ENCODE peak calls at places on chromosome 20, in six cellular contexts. Q is ovary, Z is A549, T is tibial nerve, S is H1, C is HepG2. F is an unnamed sample.

GRCh38 chr20:31497838-31498540 is 16.3 kb upstream of the HM13 start:
- DNase-seq in Q (no peak), Z (no peak), T (no peak), S (no peak), C (no peak), F (no peak)

GRCh38 chr20:23270427-23270911 is 80.1 kb upstream of the NXT1 start:
- DNase-seq in Q (no peak), Z (peak; percentile 33), T (no peak), S (no peak), C (peak; percentile 98), F (no peak)

GRCh38 chr20:47150403-47151152 is 205.9 kb downstream of the ZMYND8 start:
- DNase-seq in Q (peak; percentile 42), Z (peak; percentile 79), T (peak; percentile 60), S (peak; percentile 84), C (peak; percentile 86), F (peak; percentile 59)

GRCh38 chr20:11409526-11409925 is 508.2 kb upstream of the BTBD3 start:
- DNase-seq in Q (no peak), Z (no peak), T (no peak), S (no peak), C (no peak), F (no peak)

GRCh38 chr20:21714297-21715192 is 9.1 kb downstream of the PAX1 start:
- DNase-seq in Q (no peak), Z (no peak), T (no peak), S (peak; percentile 85), C (no peak), F (no peak)

GRCh38 chr20:8664778-8665177 is 404.1 kb upstream of the PLCB4 start:
- DNase-seq in Q (no peak), Z (peak; percentile 9), T (no peak), S (no peak), C (no peak), F (no peak)

GRCh38 chr20:19780261-19780660 is 22.2 kb downstream of the RIN2 start:
- DNase-seq in Q (no peak), Z (no peak), T (no peak), S (no peak), C (no peak), F (peak; percentile 25)

GRCh38 chr20:8657664-8658063 is 411.2 kb upstream of the PLCB4 start:
- DNase-seq in Q (no peak), Z (no peak), T (no peak), S (no peak), C (no peak), F (no peak)

GRCh38 chr20:64224344-64225165 is 31.0 kb upstream of the PCMTD2 start:
- DNase-seq in Q (no peak), Z (no peak), T (no peak), S (no peak), C (no peak), F (no peak)

GRCh38 chr20:4332466-4332865 is 317.1 kb upstream of the RNF24 start:
- DNase-seq in Q (no peak), Z (no peak), T (no peak), S (no peak), C (no peak), F (no peak)

GRCh38 chr20:61817061-61817460 is 248.6 kb downstream of the TAF4 start:
- DNase-seq in Q (no peak), Z (no peak), T (no peak), S (no peak), C (no peak), F (no peak)

GRCh38 chr20:56463428-56463827 is 5.0 kb upstream of the RTF2 start:
- DNase-seq in Q (no peak), Z (no peak), T (no peak), S (no peak), C (no peak), F (no peak)

GRCh38 chr20:22180244-22180643 is 404.1 kb downstream of the FOXA2 start:
- DNase-seq in Q (no peak), Z (peak; percentile 8), T (no peak), S (peak; percentile 80), C (peak; percentile 16), F (no peak)

GRCh38 chr20:48659888-48660287 is 167.9 kb downstream of the PREX1 start:
- DNase-seq in Q (no peak), Z (no peak), T (no peak), S (no peak), C (no peak), F (no peak)

GRCh38 chr20:37311710-37312355 is 22.4 kb downstream of the MANBAL start:
- DNase-seq in Q (no peak), Z (no peak), T (no peak), S (no peak), C (no peak), F (peak; percentile 62)

GRCh38 chr20:19958243-19958642 is 58.9 kb upstream of the NAA20 start:
- DNase-seq in Q (no peak), Z (no peak), T (no peak), S (no peak), C (no peak), F (no peak)

GRCh38 chr20:10125757-10126156 is 91.0 kb downstream of the ANKEF1 start:
- DNase-seq in Q (no peak), Z (no peak), T (no peak), S (no peak), C (no peak), F (no peak)

GRCh38 chr20:40332167-40332566 is 356.9 kb downstream of the MAFB start:
- DNase-seq in Q (no peak), Z (no peak), T (no peak), S (no peak), C (no peak), F (no peak)

GRCh38 chr20:32549842-32550241 is 35.3 kb downstream of the NOL4L start:
- DNase-seq in Q (no peak), Z (no peak), T (no peak), S (no peak), C (no peak), F (no peak)

GRCh38 chr20:11216451-11217314 is 542.9 kb upstream of the JAG1 start:
- DNase-seq in Q (no peak), Z (peak; percentile 81), T (no peak), S (no peak), C (peak; percentile 78), F (no peak)

GRCh38 chr20:59006864-59007757 is at the start of gene CTSZ:
- DNase-seq in Q (peak; percentile 69), Z (peak; percentile 32), T (no peak), S (peak; percentile 76), C (no peak), F (peak; percentile 76)

GRCh38 chr20:1417273-1417672 is 24.4 kb upstream of the FKBP1A start:
- DNase-seq in Q (no peak), Z (no peak), T (no peak), S (no peak), C (peak; percentile 70), F (no peak)

GRCh38 chr20:33878583-33878982 is 67.4 kb downstream of the CHMP4B start:
- DNase-seq in Q (no peak), Z (no peak), T (no peak), S (no peak), C (no peak), F (no peak)

GRCh38 chr20:8385247-8385646 is 253.2 kb downstream of the PLCB1 start:
- DNase-seq in Q (no peak), Z (no peak), T (no peak), S (no peak), C (no peak), F (peak; percentile 63)

GRCh38 chr20:32989507-32990283 is 14.5 kb downstream of the SUN5 start:
- DNase-seq in Q (no peak), Z (no peak), T (no peak), S (no peak), C (no peak), F (no peak)

GRCh38 chr20:58133020-58133419 is 95.4 kb downstream of the ANKRD60 start:
- DNase-seq in Q (no peak), Z (no peak), T (no peak), S (peak; percentile 33), C (no peak), F (no peak)

GRCh38 chr20:61869750-61870507 is 195.8 kb downstream of the TAF4 start:
- DNase-seq in Q (no peak), Z (no peak), T (no peak), S (no peak), C (no peak), F (no peak)

GRCh38 chr20:30910937-30911725 is 346.3 kb upstream of the DEFB115 start:
- DNase-seq in Q (no peak), Z (no peak), T (no peak), S (no peak), C (no peak), F (no peak)

GRCh38 chr20:36712775-36713174 is 33.1 kb downstream of the NDRG3 start:
- DNase-seq in Q (no peak), Z (no peak), T (no peak), S (no peak), C (no peak), F (no peak)

GRCh38 chr20:14963262-14963663 is 625.9 kb upstream of the FLRT3 start:
- DNase-seq in Q (no peak), Z (peak; percentile 78), T (no peak), S (no peak), C (peak; percentile 35), F (no peak)
- TF ChIP-seq EP300 in Q (no peak), Z (no peak), T (no peak), S (no peak), C (no peak), F (no peak)

DNA sequence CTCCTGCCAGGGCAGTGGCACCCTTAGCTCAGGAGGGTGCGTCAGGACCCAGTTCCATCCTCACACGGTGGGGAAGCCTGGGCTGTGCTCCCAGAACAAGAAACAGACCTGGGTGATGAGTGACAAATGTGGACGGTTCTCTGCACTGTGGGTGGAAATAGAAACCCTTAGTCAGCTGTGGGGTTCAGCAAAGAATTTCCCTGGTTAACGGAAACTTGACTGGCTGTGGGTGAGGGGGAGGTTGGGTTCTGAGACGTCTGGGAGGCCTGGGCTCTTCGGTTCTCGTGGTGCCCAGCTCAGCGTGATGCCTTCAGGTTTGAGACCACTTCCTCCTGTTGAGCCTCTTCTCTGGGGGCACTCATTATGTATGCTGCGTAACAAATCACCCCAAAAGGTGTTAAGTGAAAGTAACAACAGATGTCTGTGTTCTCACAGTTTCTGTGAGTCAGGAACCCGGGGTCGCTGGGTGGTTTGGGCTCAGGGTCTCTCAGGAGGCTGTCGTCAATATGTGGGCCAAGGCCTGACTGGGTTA is 53.1 kb upstream of the FAM83D start:
- DNase-seq in Q (no peak), Z (no peak), T (no peak), S (no peak), C (no peak), F (no peak)
- TF ChIP-seq POLR2A in Q (no peak), Z (no peak), T (no peak), S (no peak), C (no peak), F (no peak)

GRCh38 chr20:3194617-3195280 is 9.7 kb downstream of the DDRGK1 start:
- DNase-seq in Q (no peak), Z (no peak), T (no peak), S (no peak), C (no peak), F (no peak)
- H3K4me1 ChIP-seq in Q (no peaks in the 10 kb centered on the region), Z (no peaks in the 10 kb centered on the region), T (no peaks in the 10 kb centered on the region), S (no peaks in the 10 kb centered on the region), C (no peaks in the 10 kb centered on the region), F (no peaks in the 10 kb centered on the region)

GRCh38 chr20:24797864-24798655 is 151.0 kb upstream of the CST7 start:
- DNase-seq in Q (no peak), Z (no peak), T (no peak), S (no peak), C (no peak), F (no peak)

GRCh38 chr20:24791949-24792348 is 157.1 kb upstream of the CST7 start:
- DNase-seq in Q (no peak), Z (no peak), T (no peak), S (no peak), C (no peak), F (no peak)

GRCh38 chr20:24796236-24796635 is 152.8 kb upstream of the CST7 start:
- DNase-seq in Q (no peak), Z (no peak), T (no peak), S (no peak), C (no peak), F (no peak)

GRCh38 chr20:24792641-24793495 is 156.2 kb upstream of the CST7 start:
- DNase-seq in Q (no peak), Z (no peak), T (no peak), S (no peak), C (no peak), F (no peak)

GRCh38 chr20:24795444-24795843 is 153.6 kb upstream of the CST7 start:
- DNase-seq in Q (no peak), Z (no peak), T (no peak), S (no peak), C (no peak), F (no peak)
- TF ChIP-seq EP300 in Q (no peak), Z (no peak), T (no peak), S (no peak), C (no peak), F (no peak)